ENCODE peak calls at places on chromosomes 3 and 15, in six cellular contexts. One of them, this sample, is unnamed.

GRCh38 chr15:66840615-66841014 is 138.6 kb downstream of the SMAD6 start:
- DNase-seq in mesendoderm: no peak
- DNase-seq in IMR-90: no peak
- DNase-seq in H9: no peak
- DNase-seq in neuronal stem cell: no peak
- DNase-seq in H1: no peak
- DNase-seq in this sample: peak; percentile 46

GRCh38 chr3:152257246-152258074 is 11.3 kb upstream of the MBNL1 start:
- DNase-seq in mesendoderm: no peak
- DNase-seq in IMR-90: peak; percentile 49
- DNase-seq in H9: no peak
- DNase-seq in neuronal stem cell: no peak
- DNase-seq in H1: no peak
- DNase-seq in this sample: peak; percentile 56

GRCh38 chr3:155748611-155749365 is 3.9 kb upstream of the PLCH1 start:
- DNase-seq in mesendoderm: no peak
- DNase-seq in IMR-90: no peak
- DNase-seq in H9: no peak
- DNase-seq in neuronal stem cell: no peak
- DNase-seq in H1: no peak
- DNase-seq in this sample: no peak

GRCh38 chr3:183845090-183845489 is 19.7 kb upstream of the MAP6D1 start:
- DNase-seq in mesendoderm: no peak
- DNase-seq in IMR-90: no peak
- DNase-seq in H9: no peak
- DNase-seq in neuronal stem cell: no peak
- DNase-seq in H1: no peak
- DNase-seq in this sample: no peak

GRCh38 chr3:194573680-194574437 is 59.4 kb downstream of the TMEM44 start:
- DNase-seq in mesendoderm: peak; percentile 84
- DNase-seq in IMR-90: peak; percentile 68
- DNase-seq in H9: peak; percentile 68
- DNase-seq in neuronal stem cell: no peak
- DNase-seq in H1: peak; percentile 48
- DNase-seq in this sample: peak; percentile 69

GRCh38 chr3:142218703-142219102 is 6.7 kb downstream of the GK5 start:
- DNase-seq in mesendoderm: no peak
- DNase-seq in IMR-90: peak; percentile 16
- DNase-seq in H9: no peak
- DNase-seq in neuronal stem cell: no peak
- DNase-seq in H1: no peak
- DNase-seq in this sample: no peak

GRCh38 chr15:63968122-63968524 is 78.2 kb downstream of the DAPK2 start:
- DNase-seq in mesendoderm: no peak
- DNase-seq in IMR-90: no peak
- DNase-seq in H9: peak; percentile 4
- DNase-seq in neuronal stem cell: no peak
- DNase-seq in H1: no peak
- DNase-seq in this sample: no peak

GRCh38 chr3:66076861-66077495 is 38.3 kb upstream of the MAGI1 start:
- DNase-seq in mesendoderm: no peak
- DNase-seq in IMR-90: peak; percentile 47
- DNase-seq in H9: no peak
- DNase-seq in neuronal stem cell: no peak
- DNase-seq in H1: no peak
- DNase-seq in this sample: no peak

GRCh38 chr3:58370407-58370806 is 37.7 kb downstream of the PXK start:
- DNase-seq in mesendoderm: no peak
- DNase-seq in IMR-90: no peak
- DNase-seq in H9: no peak
- DNase-seq in neuronal stem cell: no peak
- DNase-seq in H1: no peak
- DNase-seq in this sample: no peak

GRCh38 chr3:47578119-47578630 is 490 bp downstream of the CSPG5 start:
- DNase-seq in mesendoderm: no peak
- DNase-seq in IMR-90: no peak
- DNase-seq in H9: peak; percentile 72
- DNase-seq in neuronal stem cell: peak; percentile 48
- DNase-seq in H1: peak; percentile 77
- DNase-seq in this sample: peak; percentile 19

GRCh38 chr15:74831813-74832495 is 5.5 kb downstream of the CPLX3 start:
- DNase-seq in mesendoderm: no peak
- DNase-seq in IMR-90: no peak
- DNase-seq in H9: no peak
- DNase-seq in neuronal stem cell: no peak
- DNase-seq in H1: no peak
- DNase-seq in this sample: no peak

GRCh38 chr15:57298843-57299550 is 77.3 kb upstream of the CGNL1 start:
- DNase-seq in mesendoderm: no peak
- DNase-seq in IMR-90: peak; percentile 17
- DNase-seq in H9: no peak
- DNase-seq in neuronal stem cell: no peak
- DNase-seq in H1: peak; percentile 36
- DNase-seq in this sample: peak; percentile 24

GRCh38 chr15:99275525-99276128 is 24.3 kb downstream of the LRRC28 start:
- DNase-seq in mesendoderm: no peak
- DNase-seq in IMR-90: no peak
- DNase-seq in H9: no peak
- DNase-seq in neuronal stem cell: no peak
- DNase-seq in H1: no peak
- DNase-seq in this sample: no peak

GRCh38 chr3:142106536-142106935 is 42.8 kb downstream of the TFDP2 start:
- DNase-seq in mesendoderm: no peak
- DNase-seq in IMR-90: no peak
- DNase-seq in H9: no peak
- DNase-seq in neuronal stem cell: no peak
- DNase-seq in H1: no peak
- DNase-seq in this sample: no peak

GRCh38 chr15:76163429-76164020 is 103.7 kb downstream of the TMEM266 start:
- DNase-seq in mesendoderm: no peak
- DNase-seq in IMR-90: peak; percentile 79
- DNase-seq in H9: no peak
- DNase-seq in neuronal stem cell: no peak
- DNase-seq in H1: no peak
- DNase-seq in this sample: peak; percentile 63

DNA sequence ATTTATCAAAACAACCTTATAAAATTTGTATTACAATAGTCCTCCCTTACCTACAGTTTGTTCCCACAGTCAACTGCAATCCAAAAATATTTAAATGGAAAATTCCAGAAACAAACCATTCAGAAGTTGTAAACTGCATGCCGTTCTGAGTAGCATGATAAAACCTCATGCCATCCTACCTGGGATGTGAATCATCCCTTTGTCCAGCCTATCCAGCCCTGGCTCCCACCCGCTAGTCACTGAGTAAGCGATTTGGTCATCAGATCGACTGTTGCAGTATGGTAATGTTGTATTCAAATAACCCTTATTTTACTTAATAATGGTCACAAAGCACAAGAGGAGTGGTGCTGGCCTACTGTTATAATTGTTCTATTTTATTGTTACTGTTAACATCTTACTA is 97.9 kb downstream of the TMCC1 start:
- DNase-seq in mesendoderm: peak; percentile 41
- DNase-seq in IMR-90: peak; percentile 36
- DNase-seq in H9: no peak
- DNase-seq in neuronal stem cell: no peak
- DNase-seq in H1: no peak
- DNase-seq in this sample: peak; percentile 3
- H3K4me2 ChIP-seq in mesendoderm: no peak overlapping the region
- H3K4me2 ChIP-seq in IMR-90: no peak overlapping the region
- H3K4me2 ChIP-seq in H9: no peak overlapping the region
- H3K4me2 ChIP-seq in neuronal stem cell: no peak overlapping the region
- H3K4me2 ChIP-seq in H1: peak overlapping the region; percentile 69
- H3K4me2 ChIP-seq in this sample: no peak overlapping the region

GRCh38 chr3:113092746-113093145 is 102.0 kb downstream of the GTPBP8 start:
- DNase-seq in mesendoderm: no peak
- DNase-seq in IMR-90: no peak
- DNase-seq in H9: no peak
- DNase-seq in neuronal stem cell: no peak
- DNase-seq in H1: no peak
- DNase-seq in this sample: no peak

GRCh38 chr3:113100063-113100462 is 109.3 kb downstream of the GTPBP8 start:
- DNase-seq in mesendoderm: no peak
- DNase-seq in IMR-90: no peak
- DNase-seq in H9: no peak
- DNase-seq in neuronal stem cell: no peak
- DNase-seq in H1: no peak
- DNase-seq in this sample: no peak

GRCh38 chr3:113094514-113094913 is 103.7 kb downstream of the GTPBP8 start:
- DNase-seq in mesendoderm: no peak
- DNase-seq in IMR-90: no peak
- DNase-seq in H9: no peak
- DNase-seq in neuronal stem cell: peak; percentile 57
- DNase-seq in H1: no peak
- DNase-seq in this sample: no peak

GRCh38 chr3:113096158-113096893 is 105.5 kb downstream of the GTPBP8 start:
- DNase-seq in mesendoderm: no peak
- DNase-seq in IMR-90: peak; percentile 61
- DNase-seq in H9: no peak
- DNase-seq in neuronal stem cell: no peak
- DNase-seq in H1: no peak
- DNase-seq in this sample: no peak

DNA sequence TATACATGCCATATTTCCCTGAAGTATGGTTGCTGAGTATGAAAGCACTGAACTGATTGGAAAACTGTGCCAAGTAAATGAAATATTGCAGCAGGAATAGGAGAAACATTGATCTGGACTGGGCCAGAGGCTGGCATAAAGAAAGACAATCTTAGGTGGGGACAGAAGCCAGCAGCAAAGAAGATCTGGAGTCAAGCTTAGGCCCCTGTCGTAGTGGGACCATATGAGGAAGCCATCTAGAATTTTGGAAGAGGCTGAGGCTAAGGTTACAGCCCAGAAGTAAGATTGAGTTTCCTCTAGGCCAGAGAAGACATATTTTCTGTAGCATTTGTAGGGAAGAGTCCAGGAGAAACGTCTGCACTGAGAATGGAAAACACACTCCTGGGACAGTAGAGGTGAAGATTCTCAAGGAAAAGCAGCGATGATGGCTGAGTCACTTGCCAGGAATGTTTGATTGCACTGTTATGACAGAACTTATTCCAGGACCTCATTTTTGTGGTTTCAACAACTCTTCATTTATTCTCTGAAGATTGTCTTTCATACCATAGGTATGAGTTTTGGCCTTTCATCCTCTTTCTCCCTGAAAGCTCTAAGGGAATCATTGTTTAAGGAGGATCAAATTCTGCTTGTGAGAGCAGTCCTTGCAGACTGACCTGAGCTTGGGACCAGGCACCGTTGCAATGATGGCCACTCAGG is 107.2 kb downstream of the GTPBP8 start:
- DNase-seq in mesendoderm: no peak
- DNase-seq in IMR-90: peak; percentile 88
- DNase-seq in H9: no peak
- DNase-seq in neuronal stem cell: no peak
- DNase-seq in H1: no peak
- DNase-seq in this sample: peak; percentile 79
- H3K18ac ChIP-seq in mesendoderm: no peak overlapping the region
- H3K18ac ChIP-seq in IMR-90: peak overlapping the region; percentile 73
- H3K18ac ChIP-seq in H9: no peak overlapping the region
- H3K18ac ChIP-seq in neuronal stem cell: no peak overlapping the region
- H3K18ac ChIP-seq in H1: no peak overlapping the region
- H3K18ac ChIP-seq in this sample: no peak overlapping the region

DNA sequence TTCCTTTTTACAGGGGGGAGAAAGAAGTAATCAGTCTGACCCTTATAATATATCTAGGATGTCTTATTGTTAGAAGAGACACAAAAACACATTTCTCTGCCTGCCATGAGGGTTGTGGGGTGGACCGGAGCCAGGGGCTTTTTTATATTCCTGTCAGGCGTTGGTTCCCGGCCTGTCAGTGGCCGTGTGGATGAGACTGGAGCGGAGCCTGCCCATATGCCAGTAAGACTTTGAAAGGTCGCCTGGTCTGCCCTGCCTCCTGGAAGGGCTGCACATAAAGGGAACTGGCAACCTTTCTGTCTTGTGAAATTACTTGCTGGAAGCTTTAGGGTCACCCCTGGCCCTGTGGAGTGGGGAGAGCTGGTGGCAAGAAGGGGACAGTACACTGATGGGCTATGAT is 34.7 kb downstream of the MAP3K13 start:
- DNase-seq in mesendoderm: no peak
- DNase-seq in IMR-90: no peak
- DNase-seq in H9: no peak
- DNase-seq in neuronal stem cell: no peak
- DNase-seq in H1: no peak
- DNase-seq in this sample: no peak
- H2BK15ac ChIP-seq in mesendoderm: no peak overlapping the region
- H2BK15ac ChIP-seq in IMR-90: no peak overlapping the region
- H2BK15ac ChIP-seq in H9: no peak overlapping the region
- H2BK15ac ChIP-seq in neuronal stem cell: no peak overlapping the region
- H2BK15ac ChIP-seq in H1: no peak overlapping the region
- H2BK15ac ChIP-seq in this sample: no peak overlapping the region

GRCh38 chr3:102180291-102180931 is 254.4 kb upstream of the ZPLD1 start:
- DNase-seq in mesendoderm: no peak
- DNase-seq in IMR-90: peak; percentile 95
- DNase-seq in H9: no peak
- DNase-seq in neuronal stem cell: no peak
- DNase-seq in H1: no peak
- DNase-seq in this sample: peak; percentile 94

GRCh38 chr3:102183623-102184022 is 251.2 kb upstream of the ZPLD1 start:
- DNase-seq in mesendoderm: no peak
- DNase-seq in IMR-90: no peak
- DNase-seq in H9: no peak
- DNase-seq in neuronal stem cell: peak; percentile 38
- DNase-seq in H1: no peak
- DNase-seq in this sample: no peak

GRCh38 chr3:102182162-102182561 is 252.7 kb upstream of the ZPLD1 start:
- DNase-seq in mesendoderm: no peak
- DNase-seq in IMR-90: peak; percentile 57
- DNase-seq in H9: no peak
- DNase-seq in neuronal stem cell: no peak
- DNase-seq in H1: no peak
- DNase-seq in this sample: peak; percentile 51

GRCh38 chr3:102181202-102181920 is 253.5 kb upstream of the ZPLD1 start:
- DNase-seq in mesendoderm: peak; percentile 8
- DNase-seq in IMR-90: peak; percentile 88
- DNase-seq in H9: no peak
- DNase-seq in neuronal stem cell: no peak
- DNase-seq in H1: no peak
- DNase-seq in this sample: peak; percentile 66

DNA sequence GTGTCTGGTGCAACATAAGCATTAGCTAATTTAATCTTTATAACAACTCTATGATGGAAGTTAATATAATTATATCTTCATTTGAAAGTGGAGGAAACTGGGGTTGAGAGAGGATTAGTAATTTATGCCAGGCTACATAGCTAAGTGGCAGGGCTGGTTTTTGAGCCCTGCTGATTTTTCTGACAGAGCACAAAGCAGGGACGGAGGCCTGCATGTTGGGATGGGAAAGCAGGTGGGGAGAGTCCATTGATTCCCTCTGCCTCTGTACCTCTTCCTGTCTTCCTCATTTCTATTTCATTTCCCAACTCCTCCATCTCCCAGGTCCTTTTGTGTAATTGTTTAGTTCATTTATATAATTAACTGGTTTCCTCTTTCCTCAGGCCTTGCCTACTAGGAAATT is 251.6 kb upstream of the ZPLD1 start:
- DNase-seq in mesendoderm: no peak
- DNase-seq in IMR-90: no peak
- DNase-seq in H9: no peak
- DNase-seq in neuronal stem cell: no peak
- DNase-seq in H1: no peak
- DNase-seq in this sample: no peak
- H3K4me2 ChIP-seq in mesendoderm: no peak overlapping the region
- H3K4me2 ChIP-seq in IMR-90: no peak overlapping the region
- H3K4me2 ChIP-seq in H9: no peak overlapping the region
- H3K4me2 ChIP-seq in neuronal stem cell: no peak overlapping the region
- H3K4me2 ChIP-seq in H1: no peak overlapping the region
- H3K4me2 ChIP-seq in this sample: no peak overlapping the region

GRCh38 chr3:119664850-119665379 is 4.5 kb upstream of the POPDC2 start:
- DNase-seq in mesendoderm: peak; percentile 70
- DNase-seq in IMR-90: peak; percentile 43
- DNase-seq in H9: no peak
- DNase-seq in neuronal stem cell: no peak
- DNase-seq in H1: no peak
- DNase-seq in this sample: no peak
- H3K18ac ChIP-seq in mesendoderm: no peak overlapping the region
- H3K18ac ChIP-seq in IMR-90: no peak overlapping the region
- H3K18ac ChIP-seq in H9: no peak overlapping the region
- H3K18ac ChIP-seq in neuronal stem cell: no peak overlapping the region
- H3K18ac ChIP-seq in H1: no peak overlapping the region
- H3K18ac ChIP-seq in this sample: no peak overlapping the region

This sample was measured in mesenchymal stem cell.